ENCODE peak calls at places on chromosome 1, in four cellular contexts. F is Panc1; Y is ovary; D is naive thymus-derived CD4-positive, alpha-beta T cell. I is an unnamed sample. For H3K4me1, H3K9me3 and H3K27me3, the result is how much of the 10 kb centered on the place peaks cover.

GRCh38 chr1:44030606-44031050 is 634 bp downstream of the SLC6A9 start:
- DNase-seq in F (no peak), Y (peak), D (no peak), I (no peak)

GRCh38 chr1:115452600-115453329 is 114.7 kb upstream of the NGF start:
- DNase-seq in F (no peak), Y (no peak), D (no peak), I (no peak)

GRCh38 chr1:62530516-62531154 is 66.7 kb upstream of the ANGPTL3 start:
- DNase-seq in F (no peak), Y (no peak), D (no peak), I (no peak)

GRCh38 chr1:32744063-32744410 is 41.5 kb upstream of the SYNC start:
- DNase-seq in F (no peak), Y (no peak), D (no peak), I (no peak)

GRCh38 chr1:91760487-91760886 is 125.5 kb downstream of the TGFBR3 start:
- DNase-seq in F (no peak), Y (no peak), D (no peak), I (no peak)

GRCh38 chr1:12174789-12175455 is 8.1 kb downstream of the TNFRSF1B start:
- DNase-seq in F (no peak), Y (no peak), D (no peak), I (peak)

GRCh38 chr1:203650012-203650836 is 23.6 kb downstream of the ATP2B4 start:
- DNase-seq in F (no peak), Y (peak), D (peak), I (no peak)

GRCh38 chr1:8739377-8739776 is 78.1 kb downstream of the RERE start:
- DNase-seq in F (no peak), Y (no peak), D (no peak), I (no peak)

GRCh38 chr1:172089768-172090510 is 248.6 kb downstream of the DNM3 start:
- DNase-seq in F (peak), Y (peak), D (peak), I (no peak)

GRCh38 chr1:91053630-91054029 is 31.8 kb upstream of the ZNF644 start:
- DNase-seq in F (no peak), Y (no peak), D (no peak), I (no peak)

GRCh38 chr1:5908461-5909375 is 83.5 kb downstream of the NPHP4 start:
- DNase-seq in F (no peak), Y (no peak), D (no peak), I (no peak)

GRCh38 chr1:72915581-72915980 is 633.2 kb upstream of the NEGR1 start:
- DNase-seq in F (no peak), Y (no peak), D (no peak), I (no peak)

GRCh38 chr1:85398391-85399064 is 66.4 kb downstream of the DDAH1 start:
- DNase-seq in F (peak), Y (no peak), D (no peak), I (no peak)

GRCh38 chr1:10651793-10652192 is 144.7 kb downstream of the CASZ1 start:
- DNase-seq in F (no peak), Y (no peak), D (no peak), I (no peak)

DNA sequence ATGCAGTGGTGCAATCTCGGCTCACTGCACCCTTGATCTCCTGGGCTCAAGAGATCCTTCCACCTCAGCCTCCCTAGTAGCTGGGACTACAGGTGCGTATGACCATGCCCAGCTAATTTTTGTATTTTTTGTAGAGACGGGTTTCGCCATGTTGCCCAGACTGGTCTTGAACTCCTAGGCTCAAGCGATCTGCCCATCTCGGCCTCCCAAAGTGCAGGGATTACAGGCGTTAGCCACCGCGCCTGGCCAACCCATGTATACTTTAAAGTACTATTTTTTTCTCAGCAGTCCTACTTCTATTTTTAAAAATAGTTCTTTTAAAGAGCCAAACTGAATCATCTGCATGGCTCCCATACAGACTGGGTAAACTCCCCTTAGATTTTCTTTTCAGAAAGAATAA is 3.5 kb downstream of the STK40 start:
- DNase-seq in F (no peak), Y (no peak), D (no peak), I (no peak)
- H3K4me1 ChIP-seq in F (under half), Y (under half), D (under half), I (half or more)

GRCh38 chr1:4394366-4394765 is 260.0 kb upstream of the AJAP1 start:
- DNase-seq in F (no peak), Y (no peak), D (no peak), I (no peak)
- H3K9me3 ChIP-seq in F (under half), Y (under half), D (under half), I (under half)

GRCh38 chr1:3282656-3283430 is 171.6 kb upstream of the ARHGEF16 start:
- DNase-seq in F (no peak), Y (no peak), D (no peak), I (no peak)
- H3K27me3 ChIP-seq in F (under half), Y (under half), D (under half), I (under half)

DNA sequence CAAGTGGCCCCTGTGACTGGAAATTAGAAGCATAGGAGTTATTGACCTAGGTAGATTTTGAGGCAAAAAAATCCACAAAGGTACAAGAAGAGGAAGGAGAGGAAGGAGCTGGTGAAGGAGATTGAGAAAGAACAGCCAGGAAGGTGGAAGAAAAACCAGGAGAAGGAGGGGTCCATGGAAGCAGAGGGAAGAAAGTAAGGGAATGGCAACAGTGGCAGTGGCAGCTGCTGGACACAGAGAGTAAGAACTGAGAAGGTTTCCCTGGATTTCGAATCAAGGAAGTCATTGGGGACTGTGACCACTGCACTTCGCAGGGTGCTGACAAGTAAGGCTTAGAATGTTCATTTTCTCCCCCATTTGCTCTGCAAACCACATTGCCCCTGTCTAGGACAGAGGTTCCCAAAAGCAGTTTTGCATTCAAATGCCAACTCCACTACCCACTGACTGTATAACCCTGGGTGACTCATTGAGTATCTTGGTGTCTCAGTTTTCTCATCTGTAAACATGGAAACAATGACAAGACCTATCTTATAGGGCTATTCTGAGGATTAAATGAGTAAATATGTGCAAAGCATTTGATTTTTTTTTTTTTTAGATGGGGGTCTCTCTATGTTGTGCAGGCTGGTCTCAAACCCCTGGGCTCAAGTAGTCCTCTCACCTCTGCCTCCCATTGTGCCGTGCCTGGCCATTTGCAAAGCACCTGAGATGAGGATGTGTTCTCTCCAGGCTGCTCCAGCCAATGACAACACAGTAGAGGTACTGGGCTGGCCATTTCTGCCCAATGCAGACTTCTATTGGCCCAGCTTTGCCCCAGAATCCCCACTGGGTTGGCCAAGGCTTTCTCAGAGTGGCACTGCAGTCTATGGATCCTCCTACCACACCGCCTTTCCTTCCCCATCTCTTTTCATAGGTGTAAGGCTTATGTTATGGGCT is 9.3 kb upstream of the CAPN2 start:
- DNase-seq in F (no peak), Y (no peak), D (no peak), I (no peak)
- H3K4me1 ChIP-seq in F (half or more), Y (under half), D (under half), I (under half)

GRCh38 chr1:248361111-248361715 is at the start of gene OR2T4:
- DNase-seq in F (no peak), Y (no peak), D (no peak), I (no peak)
- H3K9me3 ChIP-seq in F (under half), Y (under half), D (under half), I (under half)

I was measured in right atrium auricular region.